ENCODE peak calls at places on chromosomes 4 and X, in six cellular contexts. D, V, W, Y, H and T are unnamed samples.

GRCh38 chrX:49922291-49923241 is at the start of gene CLCN5:
- DNase-seq in W (peak), D (peak), V (peak), H (peak), Y (peak), T (peak)

GRCh38 chr4:97587912-97588311 is 555.4 kb downstream of the STPG2 start:
- DNase-seq in V (no peak), D (no peak), W (no peak), H (peak), Y (peak), T (no peak)

GRCh38 chrX:64975989-64976672 is at the start of gene ZC4H2:
- DNase-seq in Y (peak), W (peak), D (peak), H (peak), V (peak), T (peak)

GRCh38 chrX:78321809-78322208 is 5.6 kb downstream of the CYSLTR1 start:
- DNase-seq in D (no peak), Y (no peak), H (no peak), W (no peak), V (peak), T (peak)

GRCh38 chrX:20053537-20053936 is 62.7 kb upstream of the BCLAF3 start:
- DNase-seq in D (no peak), H (no peak), Y (no peak), W (no peak), V (no peak), T (no peak)

GRCh38 chr4:48976007-48976406 is 10.1 kb upstream of the CWH43 start:
- DNase-seq in H (no peak), V (no peak), D (no peak), W (no peak), Y (no peak), T (no peak)

GRCh38 chr4:6293097-6293445 is 23.4 kb downstream of the WFS1 start:
- DNase-seq in D (no peak), V (no peak), Y (no peak), H (no peak), W (no peak), T (no peak)

GRCh38 chrX:29690061-29690460 is 525.3 kb upstream of the MAGEB2 start:
- DNase-seq in D (no peak), V (no peak), W (no peak), Y (peak), H (no peak), T (no peak)

GRCh38 chr4:151644625-151645024 is 116.2 kb downstream of the GATB start:
- DNase-seq in D (no peak), H (peak), Y (no peak), V (no peak), W (no peak), T (no peak)

GRCh38 chr4:97624204-97624603 is 519.1 kb downstream of the STPG2 start:
- DNase-seq in H (no peak), W (no peak), D (no peak), Y (no peak), V (no peak), T (no peak)

GRCh38 chr4:147447820-147448219 is 33.1 kb upstream of the EDNRA start:
- DNase-seq in V (no peak), H (peak), W (no peak), Y (no peak), D (no peak), T (no peak)

GRCh38 chr4:12421364-12421763 is 992.7 kb upstream of the HS3ST1 start:
- DNase-seq in H (peak), W (no peak), V (no peak), Y (no peak), D (no peak), T (no peak)

GRCh38 chr4:89438102-89438831 is 130.7 kb upstream of the GPRIN3 start:
- DNase-seq in W (no peak), V (peak), H (peak), D (peak), Y (peak), T (peak)

GRCh38 chrX:53268173-53268572 is 13.2 kb downstream of the IQSEC2 start:
- DNase-seq in W (no peak), D (no peak), Y (no peak), H (no peak), V (no peak), T (no peak)